ENCODE peak calls at places on chromosomes 5 and 9, in five cellular contexts. E, Y, C, H and G are unnamed samples.

GRCh38 chr9:18184034-18184800 is 289.7 kb upstream of the ADAMTSL1 start:
- DNase-seq in E (no peak), Y (no peak), C (no peak), H (peak), G (no peak)

GRCh38 chr5:179827684-179828083 is 7.0 kb downstream of the SQSTM1 start:
- DNase-seq in E (no peak), Y (no peak), C (peak), H (peak), G (no peak)

GRCh38 chr5:169307648-169308047 is 6.7 kb upstream of the SLIT3 start:
- DNase-seq in E (no peak), Y (no peak), C (no peak), H (no peak), G (no peak)

GRCh38 chr5:78779771-78780616 is 131.4 kb upstream of the LHFPL2 start:
- DNase-seq in E (no peak), Y (no peak), C (no peak), H (peak), G (no peak)

GRCh38 chr5:73093943-73094342 is 26.4 kb upstream of the TMEM171 start:
- DNase-seq in E (no peak), Y (no peak), C (no peak), H (peak), G (no peak)

GRCh38 chr9:37293664-37294524 is 128.6 kb upstream of the GRHPR start:
- DNase-seq in E (no peak), Y (no peak), C (no peak), H (peak), G (no peak)

GRCh38 chr5:138274189-138274853 is at the start of gene GFRA3:
- DNase-seq in E (no peak), Y (peak), C (no peak), H (no peak), G (peak)

GRCh38 chr5:143554194-143554717 is 150.8 kb upstream of the NR3C1 start:
- DNase-seq in E (no peak), Y (no peak), C (peak), H (no peak), G (no peak)

GRCh38 chr5:99088309-99088708 is 159.5 kb upstream of the CHD1 start:
- DNase-seq in E (peak), Y (no peak), C (no peak), H (no peak), G (no peak)

GRCh38 chr5:16975950-16976624 is 40.0 kb upstream of the MYO10 start:
- DNase-seq in E (no peak), Y (no peak), C (no peak), H (no peak), G (no peak)

GRCh38 chr5:10859393-10860195 is 98.6 kb upstream of the DAP start:
- DNase-seq in E (peak), Y (no peak), C (no peak), H (no peak), G (no peak)

GRCh38 chr5:10858307-10858706 is 97.3 kb upstream of the DAP start:
- DNase-seq in E (no peak), Y (no peak), C (no peak), H (no peak), G (no peak)

GRCh38 chr5:10856071-10856470 is 95.0 kb upstream of the DAP start:
- DNase-seq in E (no peak), Y (no peak), C (no peak), H (no peak), G (no peak)

GRCh38 chr5:10856646-10857332 is 95.8 kb upstream of the DAP start:
- DNase-seq in E (peak), Y (peak), C (peak), H (peak), G (peak)

DNA sequence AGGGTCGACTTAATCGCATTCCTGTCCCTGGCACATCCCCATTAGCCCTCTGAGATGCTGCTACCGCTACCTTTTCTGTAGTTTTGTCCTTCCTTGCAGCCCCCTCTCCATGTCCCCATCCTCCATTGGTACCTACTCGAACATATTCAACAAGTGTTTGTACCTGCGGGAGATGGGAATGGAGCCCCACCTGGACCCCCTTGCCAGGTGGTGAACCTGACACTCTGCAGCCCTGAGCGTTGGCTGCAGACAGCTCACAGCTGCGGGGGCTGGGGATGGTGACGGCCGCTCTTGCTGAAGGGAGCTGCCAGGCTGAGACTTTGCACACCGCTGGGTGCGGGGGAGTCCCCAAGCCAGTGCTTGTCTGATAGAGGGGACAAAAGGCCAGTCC is 96.3 kb upstream of the DAP start:
- DNase-seq in E (no peak), Y (no peak), C (no peak), H (no peak), G (no peak)
- TF ChIP-seq MAX in E (no peak), Y (no peak), C (no peak), H (no peak), G (no peak)

GRCh38 chr5:154349621-154350020 is 96.2 kb upstream of the SAP30L start:
- DNase-seq in E (no peak), Y (no peak), C (no peak), H (no peak), G (no peak)
- TF ChIP-seq MAX in E (no peak), Y (no peak), C (no peak), H (no peak), G (no peak)

DNA sequence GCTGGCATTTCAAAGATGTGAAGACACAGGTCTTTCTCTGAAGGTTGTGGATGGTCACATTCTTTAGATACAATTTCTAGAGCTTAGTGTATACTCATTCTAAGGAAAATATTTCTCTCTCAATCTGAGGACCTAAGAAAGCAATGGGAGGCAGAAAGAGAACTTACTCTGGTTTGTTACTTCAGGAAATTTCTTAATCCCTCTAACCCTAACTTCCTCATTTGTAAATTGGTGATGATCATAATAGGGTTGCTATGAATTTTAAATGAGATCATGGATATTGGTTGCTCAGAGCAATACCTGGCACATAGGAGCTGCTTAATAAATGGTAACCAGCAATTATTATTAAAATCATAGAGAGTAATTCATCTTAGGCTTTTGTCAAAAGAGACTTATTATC is 22.1 kb downstream of the FAM170A start:
- DNase-seq in E (no peak), Y (no peak), C (no peak), H (no peak), G (no peak)
- TF ChIP-seq MAX in E (no peak), Y (no peak), C (no peak), H (no peak), G (no peak)

DNA sequence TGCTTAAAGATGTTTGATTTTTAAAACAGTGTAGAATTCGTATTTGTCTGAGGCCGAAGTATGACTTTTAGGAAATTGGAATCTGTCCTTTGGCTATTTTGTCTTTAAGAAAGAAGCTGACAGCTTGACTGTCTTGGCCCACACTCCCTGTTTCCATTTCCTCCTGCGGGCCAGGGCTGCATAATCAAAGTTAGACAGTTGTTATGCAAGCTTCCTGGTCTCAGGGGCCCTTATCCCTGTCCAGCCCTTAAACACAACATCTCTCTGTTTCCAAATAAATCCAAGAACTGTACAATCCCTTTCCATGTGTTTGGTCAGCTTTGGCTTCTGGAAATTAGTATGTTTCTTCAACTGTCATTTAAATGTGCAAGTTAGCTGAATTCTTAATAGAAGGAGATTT is 54.6 kb upstream of the ECM2 start:
- DNase-seq in E (no peak), Y (no peak), C (no peak), H (peak), G (no peak)
- TF ChIP-seq MAX in E (no peak), Y (no peak), C (no peak), H (no peak), G (no peak)

GRCh38 chr5:61402970-61403369 is 70.9 kb downstream of the ZSWIM6 start:
- DNase-seq in E (no peak), Y (no peak), C (no peak), H (no peak), G (no peak)
- TF ChIP-seq MAX in E (no peak), Y (no peak), C (no peak), H (no peak), G (no peak)